ENCODE peak calls at places on chromosome 5, in ten cellular contexts. One of them, this sample, is unnamed.

GRCh38 chr5:33223563-33224305 is 217.0 kb upstream of the TARS1 start:
- DNase-seq in left lung: no peak
- DNase-seq in glutamatergic neuron: no peak
- DNase-seq in omental fat pad: no peak
- DNase-seq in natural killer cell: no peak
- DNase-seq in OCI-LY7: no peak
- DNase-seq in foreskin fibroblast: peak
- DNase-seq in A673: no peak
- DNase-seq in psoas muscle: no peak
- DNase-seq in WERI-Rb-1: no peak
- DNase-seq in this sample: no peak

GRCh38 chr5:177535125-177535524 is 18.4 kb upstream of the DDX41 start:
- DNase-seq in left lung: no peak
- DNase-seq in natural killer cell: no peak
- DNase-seq in psoas muscle: no peak
- DNase-seq in WERI-Rb-1: no peak
- DNase-seq in A673: no peak
- DNase-seq in omental fat pad: no peak
- DNase-seq in foreskin fibroblast: no peak
- DNase-seq in glutamatergic neuron: no peak
- DNase-seq in OCI-LY7: no peak
- DNase-seq in this sample: no peak

GRCh38 chr5:83527722-83528438 is 56.3 kb downstream of the VCAN start:
- DNase-seq in WERI-Rb-1: no peak
- DNase-seq in omental fat pad: no peak
- DNase-seq in OCI-LY7: no peak
- DNase-seq in psoas muscle: no peak
- DNase-seq in natural killer cell: no peak
- DNase-seq in foreskin fibroblast: no peak
- DNase-seq in left lung: no peak
- DNase-seq in glutamatergic neuron: no peak
- DNase-seq in A673: no peak
- DNase-seq in this sample: no peak

GRCh38 chr5:59335544-59335943 is 558.0 kb downstream of the PDE4D start:
- DNase-seq in glutamatergic neuron: no peak
- DNase-seq in WERI-Rb-1: no peak
- DNase-seq in natural killer cell: no peak
- DNase-seq in OCI-LY7: no peak
- DNase-seq in omental fat pad: no peak
- DNase-seq in foreskin fibroblast: no peak
- DNase-seq in left lung: no peak
- DNase-seq in psoas muscle: no peak
- DNase-seq in A673: no peak
- DNase-seq in this sample: no peak

GRCh38 chr5:109409061-109409843 is 522 bp downstream of the PJA2 start:
- DNase-seq in natural killer cell: peak
- DNase-seq in WERI-Rb-1: peak
- DNase-seq in omental fat pad: peak
- DNase-seq in foreskin fibroblast: peak
- DNase-seq in OCI-LY7: peak
- DNase-seq in left lung: peak
- DNase-seq in psoas muscle: peak
- DNase-seq in glutamatergic neuron: peak
- DNase-seq in A673: peak
- DNase-seq in this sample: peak

GRCh38 chr5:17373406-17374110 is 124.5 kb upstream of the TAF11L2 start:
- DNase-seq in WERI-Rb-1: no peak
- DNase-seq in omental fat pad: no peak
- DNase-seq in OCI-LY7: peak
- DNase-seq in glutamatergic neuron: peak
- DNase-seq in psoas muscle: no peak
- DNase-seq in left lung: no peak
- DNase-seq in A673: no peak
- DNase-seq in foreskin fibroblast: no peak
- DNase-seq in natural killer cell: no peak
- DNase-seq in this sample: no peak

GRCh38 chr5:60196382-60197113 is 303.0 kb upstream of the PDE4D start:
- DNase-seq in natural killer cell: no peak
- DNase-seq in omental fat pad: peak
- DNase-seq in left lung: peak
- DNase-seq in OCI-LY7: no peak
- DNase-seq in glutamatergic neuron: no peak
- DNase-seq in foreskin fibroblast: peak
- DNase-seq in psoas muscle: peak
- DNase-seq in WERI-Rb-1: no peak
- DNase-seq in A673: peak
- DNase-seq in this sample: peak

GRCh38 chr5:34684281-34684979 is 28.3 kb downstream of the RAI14 start:
- DNase-seq in OCI-LY7: no peak
- DNase-seq in WERI-Rb-1: no peak
- DNase-seq in natural killer cell: no peak
- DNase-seq in omental fat pad: no peak
- DNase-seq in left lung: no peak
- DNase-seq in foreskin fibroblast: no peak
- DNase-seq in psoas muscle: no peak
- DNase-seq in A673: peak
- DNase-seq in glutamatergic neuron: no peak
- DNase-seq in this sample: no peak

GRCh38 chr5:87899109-87900100 is 369.2 kb downstream of the TMEM161B start:
- DNase-seq in psoas muscle: peak
- DNase-seq in foreskin fibroblast: peak
- DNase-seq in left lung: no peak
- DNase-seq in OCI-LY7: peak
- DNase-seq in natural killer cell: no peak
- DNase-seq in A673: peak
- DNase-seq in omental fat pad: no peak
- DNase-seq in WERI-Rb-1: no peak
- DNase-seq in glutamatergic neuron: no peak
- DNase-seq in this sample: no peak
- TF ChIP-seq CTCF in psoas muscle: peak
- TF ChIP-seq CTCF in foreskin fibroblast: no peak
- TF ChIP-seq CTCF in left lung: no peak
- TF ChIP-seq CTCF in OCI-LY7: peak
- TF ChIP-seq CTCF in natural killer cell: no peak
- TF ChIP-seq CTCF in A673: peak
- TF ChIP-seq CTCF in omental fat pad: no peak
- TF ChIP-seq CTCF in WERI-Rb-1: no peak
- TF ChIP-seq CTCF in glutamatergic neuron: no peak
- TF ChIP-seq CTCF in this sample: no peak

GRCh38 chr5:129768715-129769114 is 20.8 kb downstream of the MINAR2 start:
- DNase-seq in WERI-Rb-1: no peak
- DNase-seq in omental fat pad: no peak
- DNase-seq in glutamatergic neuron: no peak
- DNase-seq in OCI-LY7: no peak
- DNase-seq in foreskin fibroblast: no peak
- DNase-seq in left lung: no peak
- DNase-seq in A673: no peak
- DNase-seq in psoas muscle: no peak
- DNase-seq in natural killer cell: no peak
- DNase-seq in this sample: no peak

GRCh38 chr5:129770034-129770433 is 22.1 kb downstream of the MINAR2 start:
- DNase-seq in foreskin fibroblast: no peak
- DNase-seq in natural killer cell: no peak
- DNase-seq in glutamatergic neuron: no peak
- DNase-seq in left lung: no peak
- DNase-seq in A673: no peak
- DNase-seq in OCI-LY7: no peak
- DNase-seq in omental fat pad: no peak
- DNase-seq in psoas muscle: no peak
- DNase-seq in WERI-Rb-1: no peak
- DNase-seq in this sample: no peak

GRCh38 chr5:129766798-129767197 is 18.9 kb downstream of the MINAR2 start:
- DNase-seq in WERI-Rb-1: no peak
- DNase-seq in foreskin fibroblast: no peak
- DNase-seq in left lung: no peak
- DNase-seq in OCI-LY7: no peak
- DNase-seq in psoas muscle: no peak
- DNase-seq in glutamatergic neuron: no peak
- DNase-seq in natural killer cell: no peak
- DNase-seq in omental fat pad: no peak
- DNase-seq in A673: no peak
- DNase-seq in this sample: no peak

GRCh38 chr5:129767927-129768380 is 20.1 kb downstream of the MINAR2 start:
- DNase-seq in glutamatergic neuron: peak
- DNase-seq in psoas muscle: peak
- DNase-seq in left lung: peak
- DNase-seq in A673: peak
- DNase-seq in omental fat pad: peak
- DNase-seq in natural killer cell: no peak
- DNase-seq in foreskin fibroblast: peak
- DNase-seq in OCI-LY7: peak
- DNase-seq in WERI-Rb-1: peak
- DNase-seq in this sample: peak

DNA sequence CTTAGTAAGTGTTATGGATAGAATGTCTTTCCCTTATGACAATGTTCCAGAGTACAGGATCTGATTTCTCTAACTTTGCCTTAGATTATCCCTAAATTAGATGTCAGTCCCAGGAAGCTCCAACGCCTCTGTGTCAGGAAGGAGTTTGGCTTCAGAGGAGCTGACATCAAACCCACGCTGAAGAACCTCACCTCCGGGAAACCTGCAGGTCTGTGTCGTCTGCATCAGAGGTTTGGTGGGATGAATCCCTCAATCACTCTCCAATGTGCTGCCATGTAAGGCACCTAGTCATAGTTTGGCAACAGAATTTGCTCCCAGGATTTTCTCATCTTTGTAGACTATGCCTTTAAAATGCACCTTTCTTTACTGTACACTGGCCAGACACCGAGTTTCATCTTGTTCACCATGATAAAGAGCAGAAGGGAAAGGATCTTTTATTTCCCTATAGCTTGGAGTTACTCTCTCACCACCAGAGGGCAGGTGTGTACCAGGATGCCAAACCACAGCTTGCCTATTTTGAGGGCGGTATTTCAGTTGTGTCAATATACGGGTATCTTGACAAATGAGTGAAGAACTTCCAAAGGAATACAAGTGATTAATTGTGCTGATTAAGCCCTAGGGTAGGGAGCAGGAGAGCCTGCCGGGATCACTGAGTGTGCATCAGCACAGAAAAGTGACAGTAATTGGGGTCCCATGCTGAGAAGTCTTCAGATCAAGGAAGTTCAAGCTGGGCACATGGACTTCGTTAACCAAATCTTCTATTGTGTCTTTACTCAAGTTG is 23.4 kb downstream of the MINAR2 start:
- DNase-seq in left lung: no peak
- DNase-seq in psoas muscle: no peak
- DNase-seq in natural killer cell: no peak
- DNase-seq in omental fat pad: no peak
- DNase-seq in A673: peak
- DNase-seq in glutamatergic neuron: peak
- DNase-seq in OCI-LY7: peak
- DNase-seq in WERI-Rb-1: peak
- DNase-seq in foreskin fibroblast: peak
- DNase-seq in this sample: no peak
- TF ChIP-seq CTCF in left lung: peak
- TF ChIP-seq CTCF in psoas muscle: peak
- TF ChIP-seq CTCF in natural killer cell: no peak
- TF ChIP-seq CTCF in omental fat pad: no peak
- TF ChIP-seq CTCF in A673: peak
- TF ChIP-seq CTCF in glutamatergic neuron: peak
- TF ChIP-seq CTCF in OCI-LY7: peak
- TF ChIP-seq CTCF in WERI-Rb-1: peak
- TF ChIP-seq CTCF in foreskin fibroblast: peak
- TF ChIP-seq CTCF in this sample: peak

GRCh38 chr5:31317642-31318041 is 124.2 kb downstream of the CDH6 start:
- DNase-seq in OCI-LY7: no peak
- DNase-seq in left lung: no peak
- DNase-seq in omental fat pad: no peak
- DNase-seq in glutamatergic neuron: peak
- DNase-seq in psoas muscle: no peak
- DNase-seq in WERI-Rb-1: no peak
- DNase-seq in foreskin fibroblast: no peak
- DNase-seq in natural killer cell: no peak
- DNase-seq in A673: no peak
- DNase-seq in this sample: no peak
- TF ChIP-seq CTCF in OCI-LY7: no peak
- TF ChIP-seq CTCF in left lung: no peak
- TF ChIP-seq CTCF in omental fat pad: no peak
- TF ChIP-seq CTCF in glutamatergic neuron: no peak
- TF ChIP-seq CTCF in psoas muscle: no peak
- TF ChIP-seq CTCF in WERI-Rb-1: no peak
- TF ChIP-seq CTCF in foreskin fibroblast: no peak
- TF ChIP-seq CTCF in natural killer cell: no peak
- TF ChIP-seq CTCF in A673: no peak
- TF ChIP-seq CTCF in this sample: no peak

GRCh38 chr5:128537999-128538248 is at the start of gene FBN2:
- DNase-seq in psoas muscle: no peak
- DNase-seq in glutamatergic neuron: no peak
- DNase-seq in natural killer cell: no peak
- DNase-seq in omental fat pad: no peak
- DNase-seq in foreskin fibroblast: no peak
- DNase-seq in left lung: no peak
- DNase-seq in OCI-LY7: no peak
- DNase-seq in A673: no peak
- DNase-seq in WERI-Rb-1: no peak
- DNase-seq in this sample: no peak

GRCh38 chr5:128535225-128535624 is 2.8 kb downstream of the FBN2 start:
- DNase-seq in foreskin fibroblast: no peak
- DNase-seq in glutamatergic neuron: no peak
- DNase-seq in OCI-LY7: no peak
- DNase-seq in natural killer cell: no peak
- DNase-seq in left lung: no peak
- DNase-seq in psoas muscle: no peak
- DNase-seq in omental fat pad: no peak
- DNase-seq in A673: no peak
- DNase-seq in WERI-Rb-1: no peak
- DNase-seq in this sample: no peak

GRCh38 chr5:128536861-128537305 is 1.2 kb downstream of the FBN2 start:
- DNase-seq in glutamatergic neuron: no peak
- DNase-seq in psoas muscle: no peak
- DNase-seq in omental fat pad: no peak
- DNase-seq in A673: no peak
- DNase-seq in left lung: no peak
- DNase-seq in natural killer cell: no peak
- DNase-seq in foreskin fibroblast: peak
- DNase-seq in OCI-LY7: no peak
- DNase-seq in WERI-Rb-1: no peak
- DNase-seq in this sample: no peak

GRCh38 chr5:128537306-128537998 is 593 bp downstream of the FBN2 start:
- DNase-seq in psoas muscle: peak
- DNase-seq in natural killer cell: no peak
- DNase-seq in foreskin fibroblast: peak
- DNase-seq in OCI-LY7: no peak
- DNase-seq in A673: peak
- DNase-seq in left lung: peak
- DNase-seq in omental fat pad: no peak
- DNase-seq in WERI-Rb-1: peak
- DNase-seq in glutamatergic neuron: peak
- DNase-seq in this sample: no peak

DNA sequence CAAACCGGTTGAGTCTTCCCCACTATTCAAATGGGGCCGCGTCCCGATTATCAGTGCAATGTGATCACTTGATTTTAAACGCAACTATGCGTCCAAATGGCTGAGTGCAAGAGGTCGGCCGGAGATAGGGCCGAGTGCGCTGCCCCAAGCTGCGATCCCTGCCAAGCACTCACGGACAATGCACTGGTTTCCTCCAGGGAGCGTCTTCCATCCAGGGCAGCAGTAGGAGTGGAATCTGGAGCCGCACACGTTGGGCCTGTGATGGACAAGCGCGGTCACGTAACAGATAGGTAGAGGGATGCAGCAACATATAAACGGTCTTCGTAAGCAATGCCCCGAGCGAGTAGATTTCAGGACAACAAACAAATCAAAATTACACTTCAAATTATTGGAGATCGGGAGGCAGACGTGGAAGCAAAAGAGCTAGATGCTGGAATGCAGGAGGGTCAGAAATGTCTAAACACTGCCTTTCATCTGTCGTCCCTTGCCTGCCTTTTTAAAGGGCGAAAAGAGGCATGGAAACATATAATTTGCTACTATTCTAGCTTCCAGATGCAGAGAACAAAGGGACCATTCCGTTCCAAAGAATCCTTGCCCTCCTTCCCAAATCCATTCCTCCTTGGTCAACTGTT is 1.7 kb downstream of the FBN2 start:
- DNase-seq in WERI-Rb-1: no peak
- DNase-seq in foreskin fibroblast: peak
- DNase-seq in A673: no peak
- DNase-seq in glutamatergic neuron: peak
- DNase-seq in psoas muscle: no peak
- DNase-seq in omental fat pad: no peak
- DNase-seq in natural killer cell: no peak
- DNase-seq in OCI-LY7: no peak
- DNase-seq in left lung: no peak
- DNase-seq in this sample: no peak
- TF ChIP-seq CTCF in WERI-Rb-1: no peak
- TF ChIP-seq CTCF in foreskin fibroblast: no peak
- TF ChIP-seq CTCF in A673: no peak
- TF ChIP-seq CTCF in glutamatergic neuron: no peak
- TF ChIP-seq CTCF in psoas muscle: no peak
- TF ChIP-seq CTCF in omental fat pad: no peak
- TF ChIP-seq CTCF in natural killer cell: no peak
- TF ChIP-seq CTCF in OCI-LY7: no peak
- TF ChIP-seq CTCF in left lung: no peak
- TF ChIP-seq CTCF in this sample: no peak

This sample was measured in AG09319.